ENCODE peak calls at places on chromosomes 13 and 19, in eight cellular contexts. One of them, this sample, is unnamed. For H3K9me3, the result is how much of the 10 kb centered on the place peaks cover.

GRCh38 chr13:97945792-97946419 is 7.6 kb upstream of the IPO5 start:
- DNase-seq in heart left ventricle: no peak
- DNase-seq in IMR-90: peak
- DNase-seq in colonic mucosa: no peak
- DNase-seq in psoas muscle: no peak
- DNase-seq in left ventricle myocardium inferior: no peak
- DNase-seq in stomach: no peak
- DNase-seq in body of pancreas: no peak
- DNase-seq in this sample: no peak

GRCh38 chr13:40995997-40996396 is 23.1 kb downstream of the ELF1 start:
- DNase-seq in heart left ventricle: no peak
- DNase-seq in IMR-90: no peak
- DNase-seq in colonic mucosa: no peak
- DNase-seq in psoas muscle: no peak
- DNase-seq in left ventricle myocardium inferior: no peak
- DNase-seq in stomach: no peak
- DNase-seq in body of pancreas: no peak
- DNase-seq in this sample: no peak

GRCh38 chr19:50300814-50301606 is 28.2 kb downstream of the KCNC3 start:
- DNase-seq in heart left ventricle: no peak
- DNase-seq in IMR-90: peak
- DNase-seq in colonic mucosa: no peak
- DNase-seq in psoas muscle: no peak
- DNase-seq in left ventricle myocardium inferior: no peak
- DNase-seq in stomach: no peak
- DNase-seq in body of pancreas: no peak
- DNase-seq in this sample: no peak

GRCh38 chr13:47190696-47191095 is 293.8 kb upstream of the HTR2A start:
- DNase-seq in heart left ventricle: no peak
- DNase-seq in IMR-90: no peak
- DNase-seq in colonic mucosa: no peak
- DNase-seq in psoas muscle: no peak
- DNase-seq in left ventricle myocardium inferior: no peak
- DNase-seq in stomach: no peak
- DNase-seq in body of pancreas: no peak
- DNase-seq in this sample: no peak

GRCh38 chr13:96898212-96898611 is 96.1 kb downstream of the OXGR1 start:
- DNase-seq in heart left ventricle: no peak
- DNase-seq in IMR-90: no peak
- DNase-seq in colonic mucosa: no peak
- DNase-seq in psoas muscle: no peak
- DNase-seq in left ventricle myocardium inferior: no peak
- DNase-seq in stomach: no peak
- DNase-seq in body of pancreas: no peak
- DNase-seq in this sample: no peak

GRCh38 chr13:20825476-20825875 is 51.7 kb upstream of the EEF1AKMT1 start:
- DNase-seq in heart left ventricle: no peak
- DNase-seq in IMR-90: peak
- DNase-seq in colonic mucosa: no peak
- DNase-seq in psoas muscle: no peak
- DNase-seq in left ventricle myocardium inferior: no peak
- DNase-seq in stomach: no peak
- DNase-seq in body of pancreas: no peak
- DNase-seq in this sample: no peak

GRCh38 chr19:35773020-35773809 is 2.1 kb upstream of the ARHGAP33 start:
- DNase-seq in heart left ventricle: no peak
- DNase-seq in IMR-90: peak
- DNase-seq in colonic mucosa: no peak
- DNase-seq in psoas muscle: no peak
- DNase-seq in left ventricle myocardium inferior: no peak
- DNase-seq in stomach: no peak
- DNase-seq in body of pancreas: no peak
- DNase-seq in this sample: no peak

GRCh38 chr13:110328509-110328908 is 21.4 kb downstream of the COL4A2 start:
- DNase-seq in heart left ventricle: no peak
- DNase-seq in IMR-90: no peak
- DNase-seq in colonic mucosa: no peak
- DNase-seq in psoas muscle: no peak
- DNase-seq in left ventricle myocardium inferior: no peak
- DNase-seq in stomach: no peak
- DNase-seq in body of pancreas: no peak
- DNase-seq in this sample: no peak

GRCh38 chr19:51607920-51608562 is 22.2 kb downstream of the SIGLEC5 start:
- DNase-seq in heart left ventricle: peak
- DNase-seq in IMR-90: peak
- DNase-seq in colonic mucosa: peak
- DNase-seq in psoas muscle: peak
- DNase-seq in left ventricle myocardium inferior: peak
- DNase-seq in stomach: peak
- DNase-seq in body of pancreas: peak
- DNase-seq in this sample: peak

GRCh38 chr13:74230984-74231443 is 96.8 kb upstream of the KLF12 start:
- DNase-seq in heart left ventricle: no peak
- DNase-seq in IMR-90: no peak
- DNase-seq in colonic mucosa: no peak
- DNase-seq in psoas muscle: no peak
- DNase-seq in left ventricle myocardium inferior: no peak
- DNase-seq in stomach: no peak
- DNase-seq in body of pancreas: no peak
- DNase-seq in this sample: no peak

GRCh38 chr19:21566073-21566472 is 60.7 kb downstream of the ZNF429 start:
- DNase-seq in heart left ventricle: no peak
- DNase-seq in IMR-90: no peak
- DNase-seq in colonic mucosa: no peak
- DNase-seq in psoas muscle: no peak
- DNase-seq in left ventricle myocardium inferior: no peak
- DNase-seq in stomach: no peak
- DNase-seq in body of pancreas: no peak
- DNase-seq in this sample: no peak

GRCh38 chr19:18433039-18433691 is 4.8 kb downstream of the ISYNA1 start:
- DNase-seq in heart left ventricle: no peak
- DNase-seq in IMR-90: no peak
- DNase-seq in colonic mucosa: no peak
- DNase-seq in psoas muscle: peak
- DNase-seq in left ventricle myocardium inferior: no peak
- DNase-seq in stomach: no peak
- DNase-seq in body of pancreas: no peak
- DNase-seq in this sample: no peak

GRCh38 chr19:18044825-18045304 is 36.9 kb downstream of the ARRDC2 start:
- DNase-seq in heart left ventricle: peak
- DNase-seq in IMR-90: peak
- DNase-seq in colonic mucosa: peak
- DNase-seq in psoas muscle: peak
- DNase-seq in left ventricle myocardium inferior: peak
- DNase-seq in stomach: peak
- DNase-seq in body of pancreas: peak
- DNase-seq in this sample: peak

GRCh38 chr13:20360041-20360491 is 127.9 kb upstream of the GJB6 start:
- DNase-seq in heart left ventricle: no peak
- DNase-seq in IMR-90: peak
- DNase-seq in colonic mucosa: no peak
- DNase-seq in psoas muscle: no peak
- DNase-seq in left ventricle myocardium inferior: no peak
- DNase-seq in stomach: no peak
- DNase-seq in body of pancreas: peak
- DNase-seq in this sample: no peak

GRCh38 chr19:49570138-49570856 is 10.1 kb downstream of the NOSIP start:
- DNase-seq in heart left ventricle: no peak
- DNase-seq in IMR-90: peak
- DNase-seq in colonic mucosa: peak
- DNase-seq in psoas muscle: no peak
- DNase-seq in left ventricle myocardium inferior: no peak
- DNase-seq in stomach: peak
- DNase-seq in body of pancreas: peak
- DNase-seq in this sample: peak

GRCh38 chr13:110250258-110250891 is 56.6 kb downstream of the COL4A1 start:
- DNase-seq in heart left ventricle: peak
- DNase-seq in IMR-90: peak
- DNase-seq in colonic mucosa: no peak
- DNase-seq in psoas muscle: peak
- DNase-seq in left ventricle myocardium inferior: peak
- DNase-seq in stomach: no peak
- DNase-seq in body of pancreas: no peak
- DNase-seq in this sample: peak

GRCh38 chr13:29707876-29708543 is 112.5 kb upstream of the SLC7A1 start:
- DNase-seq in heart left ventricle: no peak
- DNase-seq in IMR-90: peak
- DNase-seq in colonic mucosa: peak
- DNase-seq in psoas muscle: no peak
- DNase-seq in left ventricle myocardium inferior: no peak
- DNase-seq in stomach: peak
- DNase-seq in body of pancreas: peak
- DNase-seq in this sample: no peak

GRCh38 chr19:8240274-8241229 is 31.4 kb downstream of the CERS4 start:
- DNase-seq in heart left ventricle: peak
- DNase-seq in IMR-90: peak
- DNase-seq in colonic mucosa: peak
- DNase-seq in psoas muscle: peak
- DNase-seq in left ventricle myocardium inferior: peak
- DNase-seq in stomach: peak
- DNase-seq in body of pancreas: peak
- DNase-seq in this sample: peak

GRCh38 chr13:104043184-104043583 is 977.0 kb upstream of the SLC10A2 start:
- DNase-seq in heart left ventricle: no peak
- DNase-seq in IMR-90: peak
- DNase-seq in colonic mucosa: no peak
- DNase-seq in psoas muscle: no peak
- DNase-seq in left ventricle myocardium inferior: no peak
- DNase-seq in stomach: no peak
- DNase-seq in body of pancreas: no peak
- DNase-seq in this sample: no peak

GRCh38 chr13:100875392-100876043 is 200.9 kb upstream of the TMTC4 start:
- DNase-seq in heart left ventricle: no peak
- DNase-seq in IMR-90: peak
- DNase-seq in colonic mucosa: no peak
- DNase-seq in psoas muscle: no peak
- DNase-seq in left ventricle myocardium inferior: no peak
- DNase-seq in stomach: no peak
- DNase-seq in body of pancreas: no peak
- DNase-seq in this sample: no peak

GRCh38 chr19:46967578-46968018 is 52.0 kb upstream of the NPAS1 start:
- DNase-seq in heart left ventricle: peak
- DNase-seq in IMR-90: no peak
- DNase-seq in colonic mucosa: peak
- DNase-seq in psoas muscle: peak
- DNase-seq in left ventricle myocardium inferior: peak
- DNase-seq in stomach: peak
- DNase-seq in body of pancreas: no peak
- DNase-seq in this sample: peak

GRCh38 chr19:37845932-37846331 is 60.5 kb downstream of the WDR87 start:
- DNase-seq in heart left ventricle: no peak
- DNase-seq in IMR-90: peak
- DNase-seq in colonic mucosa: no peak
- DNase-seq in psoas muscle: no peak
- DNase-seq in left ventricle myocardium inferior: no peak
- DNase-seq in stomach: no peak
- DNase-seq in body of pancreas: no peak
- DNase-seq in this sample: no peak

GRCh38 chr13:34127523-34127922 is 309.6 kb downstream of the RFC3 start:
- DNase-seq in heart left ventricle: no peak
- DNase-seq in IMR-90: no peak
- DNase-seq in colonic mucosa: no peak
- DNase-seq in psoas muscle: no peak
- DNase-seq in left ventricle myocardium inferior: no peak
- DNase-seq in stomach: no peak
- DNase-seq in body of pancreas: no peak
- DNase-seq in this sample: no peak
- H3K27ac ChIP-seq in heart left ventricle: no peak
- H3K27ac ChIP-seq in IMR-90: no peak
- H3K27ac ChIP-seq in colonic mucosa: no peak
- H3K27ac ChIP-seq in psoas muscle: no peak
- H3K27ac ChIP-seq in left ventricle myocardium inferior: no peak
- H3K27ac ChIP-seq in stomach: no peak
- H3K27ac ChIP-seq in body of pancreas: no peak
- H3K27ac ChIP-seq in this sample: no peak

GRCh38 chr13:113904411-113904810 is 40.5 kb upstream of the GAS6 start:
- DNase-seq in heart left ventricle: peak
- DNase-seq in IMR-90: peak
- DNase-seq in colonic mucosa: peak
- DNase-seq in psoas muscle: peak
- DNase-seq in left ventricle myocardium inferior: peak
- DNase-seq in stomach: peak
- DNase-seq in body of pancreas: peak
- DNase-seq in this sample: peak
- TF ChIP-seq CTCF in heart left ventricle: peak
- TF ChIP-seq CTCF in IMR-90: peak
- TF ChIP-seq CTCF in colonic mucosa: peak
- TF ChIP-seq CTCF in psoas muscle: peak
- TF ChIP-seq CTCF in left ventricle myocardium inferior: peak
- TF ChIP-seq CTCF in stomach: peak
- TF ChIP-seq CTCF in body of pancreas: peak
- TF ChIP-seq CTCF in this sample: peak

DNA sequence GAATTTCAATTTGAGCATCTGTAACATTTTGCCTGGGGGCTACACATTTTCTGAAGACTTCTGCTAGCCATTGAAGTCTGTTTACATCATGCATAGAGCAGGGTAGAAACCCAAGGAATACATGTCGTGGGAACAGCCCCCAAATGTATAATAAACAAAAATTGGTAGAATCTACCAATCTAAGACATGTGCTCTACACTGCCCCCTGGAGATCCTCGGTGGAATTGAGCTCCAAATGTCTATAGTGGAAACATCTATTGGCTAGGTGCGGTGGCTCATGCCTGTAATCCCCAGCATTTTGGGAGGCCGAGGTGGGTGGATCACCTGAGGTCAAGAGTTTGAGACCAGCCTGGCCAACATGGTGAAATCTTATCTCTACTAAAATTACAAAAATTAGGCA is 57.3 kb downstream of the MBD3L2B start:
- DNase-seq in heart left ventricle: no peak
- DNase-seq in IMR-90: no peak
- DNase-seq in colonic mucosa: no peak
- DNase-seq in psoas muscle: no peak
- DNase-seq in left ventricle myocardium inferior: no peak
- DNase-seq in stomach: no peak
- DNase-seq in body of pancreas: no peak
- DNase-seq in this sample: no peak
- H3K9me3 ChIP-seq in heart left ventricle: under half
- H3K9me3 ChIP-seq in IMR-90: under half
- H3K9me3 ChIP-seq in colonic mucosa: under half
- H3K9me3 ChIP-seq in psoas muscle: under half
- H3K9me3 ChIP-seq in left ventricle myocardium inferior: under half
- H3K9me3 ChIP-seq in stomach: under half
- H3K9me3 ChIP-seq in body of pancreas: under half
- H3K9me3 ChIP-seq in this sample: under half

GRCh38 chr13:32116210-32116609 is 84.6 kb downstream of the FRY start:
- DNase-seq in heart left ventricle: no peak
- DNase-seq in IMR-90: no peak
- DNase-seq in colonic mucosa: no peak
- DNase-seq in psoas muscle: no peak
- DNase-seq in left ventricle myocardium inferior: no peak
- DNase-seq in stomach: no peak
- DNase-seq in body of pancreas: no peak
- DNase-seq in this sample: no peak

GRCh38 chr13:32113564-32113963 is 82.0 kb downstream of the FRY start:
- DNase-seq in heart left ventricle: no peak
- DNase-seq in IMR-90: no peak
- DNase-seq in colonic mucosa: no peak
- DNase-seq in psoas muscle: no peak
- DNase-seq in left ventricle myocardium inferior: no peak
- DNase-seq in stomach: no peak
- DNase-seq in body of pancreas: no peak
- DNase-seq in this sample: no peak

GRCh38 chr13:32117696-32118095 is 86.1 kb downstream of the FRY start:
- DNase-seq in heart left ventricle: peak
- DNase-seq in IMR-90: peak
- DNase-seq in colonic mucosa: no peak
- DNase-seq in psoas muscle: peak
- DNase-seq in left ventricle myocardium inferior: peak
- DNase-seq in stomach: peak
- DNase-seq in body of pancreas: peak
- DNase-seq in this sample: peak

GRCh38 chr13:32115069-32115468 is 83.5 kb downstream of the FRY start:
- DNase-seq in heart left ventricle: no peak
- DNase-seq in IMR-90: no peak
- DNase-seq in colonic mucosa: no peak
- DNase-seq in psoas muscle: no peak
- DNase-seq in left ventricle myocardium inferior: no peak
- DNase-seq in stomach: no peak
- DNase-seq in body of pancreas: no peak
- DNase-seq in this sample: no peak
- H3K27ac ChIP-seq in heart left ventricle: peak
- H3K27ac ChIP-seq in IMR-90: no peak
- H3K27ac ChIP-seq in colonic mucosa: no peak
- H3K27ac ChIP-seq in psoas muscle: peak
- H3K27ac ChIP-seq in left ventricle myocardium inferior: peak
- H3K27ac ChIP-seq in stomach: no peak
- H3K27ac ChIP-seq in body of pancreas: no peak
- H3K27ac ChIP-seq in this sample: peak

This sample was measured in heart right ventricle.